ENCODE peak calls at places on chromosome 2, in four cellular contexts. P, V, S and H are unnamed samples.

GRCh38 chr2:165794520-165794882 is 454 bp upstream of the GALNT3 start:
- DNase-seq in P (no peak), V (peak), S (peak), H (peak)

GRCh38 chr2:196808281-196808680 is 874 bp downstream of the C2orf66 start:
- DNase-seq in P (peak), V (no peak), S (no peak), H (no peak)

GRCh38 chr2:101120124-101120996 is 30.8 kb downstream of the TBC1D8 start:
- DNase-seq in P (peak), V (peak), S (peak), H (peak)

GRCh38 chr2:11726384-11726783 is 20.0 kb upstream of the LPIN1 start:
- DNase-seq in P (no peak), V (peak), S (no peak), H (no peak)

GRCh38 chr2:71895320-71896161 is 252.1 kb downstream of the CYP26B1 start:
- DNase-seq in P (no peak), V (no peak), S (no peak), H (peak)

GRCh38 chr2:82797469-82797868 is 1661.6 kb downstream of the SUCLG1 start:
- DNase-seq in P (peak), V (no peak), S (no peak), H (no peak)

GRCh38 chr2:197255550-197255949 is 55.0 kb downstream of the ANKRD44 start:
- DNase-seq in P (no peak), V (peak), S (peak), H (no peak)

GRCh38 chr2:1811258-1811970 is 67.1 kb upstream of the PXDN start:
- DNase-seq in P (no peak), V (peak), S (peak), H (no peak)

GRCh38 chr2:134783912-134784311 is 54.5 kb upstream of the ACMSD start:
- DNase-seq in P (no peak), V (no peak), S (no peak), H (no peak)

GRCh38 chr2:134780977-134781376 is 57.4 kb upstream of the ACMSD start:
- DNase-seq in P (no peak), V (no peak), S (no peak), H (no peak)

GRCh38 chr2:134785659-134786058 is 52.8 kb upstream of the ACMSD start:
- DNase-seq in P (no peak), V (no peak), S (no peak), H (no peak)

GRCh38 chr2:134782107-134782506 is 56.3 kb upstream of the ACMSD start:
- DNase-seq in P (no peak), V (no peak), S (no peak), H (no peak)

GRCh38 chr2:134782792-134783191 is 55.6 kb upstream of the ACMSD start:
- DNase-seq in P (peak), V (peak), S (no peak), H (no peak)
- TF ChIP-seq CTCF in P (peak), V (no peak), S (peak), H (no peak)

GRCh38 chr2:186255823-186256222 is 230.2 kb upstream of the ZC3H15 start:
- DNase-seq in P (peak), V (no peak), S (no peak), H (no peak)

GRCh38 chr2:186254759-186255158 is 231.3 kb upstream of the ZC3H15 start:
- DNase-seq in P (no peak), V (no peak), S (no peak), H (no peak)

DNA sequence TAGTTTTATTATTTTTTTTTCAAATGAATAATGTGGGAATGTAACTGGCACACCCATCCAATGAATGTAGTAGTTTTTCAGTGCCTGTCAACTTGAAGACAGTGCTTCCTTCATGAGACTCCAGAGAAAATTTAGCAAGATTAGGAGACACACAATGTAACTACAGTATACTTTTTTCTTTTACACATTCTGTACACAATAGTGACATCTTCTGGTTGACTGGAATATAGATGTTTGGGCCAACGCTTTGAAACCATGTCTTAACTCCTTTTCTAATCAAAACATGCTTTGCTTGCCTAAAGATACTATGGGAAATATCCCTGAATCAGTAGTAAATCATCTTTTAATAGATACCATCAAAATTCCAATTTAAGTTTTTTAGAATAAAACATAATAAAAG is 229.5 kb upstream of the ZC3H15 start:
- DNase-seq in P (peak), V (peak), S (no peak), H (peak)
- TF ChIP-seq CTCF in P (peak), V (peak), S (peak), H (peak)

GRCh38 chr2:31386172-31386571 is 28.4 kb downstream of the XDH start:
- DNase-seq in P (no peak), V (no peak), S (no peak), H (no peak)

GRCh38 chr2:31386648-31387047 is 27.9 kb downstream of the XDH start:
- DNase-seq in P (no peak), V (peak), S (no peak), H (peak)

GRCh38 chr2:31390324-31390723 is 24.2 kb downstream of the XDH start:
- DNase-seq in P (no peak), V (no peak), S (no peak), H (peak)

GRCh38 chr2:31388736-31389135 is 25.8 kb downstream of the XDH start:
- DNase-seq in P (no peak), V (no peak), S (no peak), H (no peak)

DNA sequence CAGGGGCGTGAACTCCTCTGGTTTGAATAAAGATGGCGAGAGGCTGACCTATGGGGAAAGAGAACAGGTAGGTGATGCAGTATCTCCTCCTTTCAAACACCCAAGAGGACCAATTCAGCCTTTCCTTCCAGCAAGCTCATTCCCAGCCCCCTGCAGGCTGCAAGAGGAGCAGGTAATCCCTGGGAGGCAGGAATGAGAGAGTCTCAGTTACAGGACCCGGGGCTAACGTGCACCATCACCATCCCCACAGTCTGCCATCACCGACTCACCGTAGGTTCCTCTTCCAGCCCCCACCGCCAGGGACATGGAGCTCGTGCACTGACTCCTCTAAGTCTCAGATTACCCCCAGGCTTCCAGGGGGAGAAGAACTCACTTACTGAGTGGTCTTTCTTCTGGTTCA is 26.7 kb downstream of the XDH start:
- DNase-seq in P (no peak), V (no peak), S (no peak), H (no peak)
- TF ChIP-seq CTCF in P (no peak), V (no peak), S (no peak), H (no peak)

DNA sequence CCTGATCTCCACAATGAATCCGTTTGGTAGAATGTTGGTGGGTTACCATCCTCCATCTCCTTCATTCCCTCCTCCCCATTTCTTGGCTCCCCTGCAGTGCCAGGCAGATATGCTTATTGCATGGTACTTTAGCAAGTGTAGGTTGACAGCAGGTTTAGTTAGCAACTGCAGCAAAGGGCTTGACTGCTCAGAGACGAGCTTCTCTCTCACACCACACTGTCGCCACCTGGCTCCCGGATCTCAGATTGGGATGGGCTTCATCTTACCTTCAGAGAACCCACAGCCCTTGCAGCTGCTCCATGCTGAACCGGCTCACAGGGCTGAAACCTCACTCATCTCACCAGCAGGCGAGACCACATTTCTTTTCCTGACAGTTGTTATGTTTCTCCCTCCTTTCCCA is 88.8 kb downstream of the VWA3B start:
- DNase-seq in P (no peak), V (no peak), S (no peak), H (peak)
- TF ChIP-seq CTCF in P (no peak), V (no peak), S (no peak), H (no peak)